ENCODE peak calls at places on chromosome 2, in nine cellular contexts. M is GM12878, P is stomach, Z is GM12891, H is tibial nerve, N is upper lobe of left lung, W is NB4, Q is Peyer's patch, L is lower leg skin. V is an unnamed sample.

GRCh38 chr2:232503792-232504323 is 16.2 kb upstream of the ECEL1 start:
- DNase-seq in M (no peak), P (no peak), Z (no peak), H (no peak), N (no peak), W (no peak), Q (no peak), L (no peak), V (no peak)

GRCh38 chr2:202035941-202036372 is 2.3 kb downstream of the FZD7 start:
- DNase-seq in M (no peak), P (no peak), Z (no peak), H (no peak), N (no peak), W (no peak), Q (no peak), L (no peak), V (no peak)

GRCh38 chr2:84338069-84338468 is 121.0 kb downstream of the SUCLG1 start:
- DNase-seq in M (no peak), P (no peak), Z (no peak), H (no peak), N (no peak), W (no peak), Q (no peak), L (no peak), V (no peak)

GRCh38 chr2:167127135-167127534 is 238.9 kb downstream of the XIRP2 start:
- DNase-seq in M (no peak), P (no peak), Z (no peak), H (peak), N (no peak), W (peak), Q (no peak), L (no peak), V (no peak)

GRCh38 chr2:202022755-202023154 is 10.9 kb upstream of the FZD7 start:
- DNase-seq in M (no peak), P (no peak), Z (no peak), H (no peak), N (no peak), W (no peak), Q (no peak), L (no peak), V (no peak)

GRCh38 chr2:200373973-200374416 is 67.5 kb downstream of the SPATS2L start:
- DNase-seq in M (peak), P (no peak), Z (no peak), H (no peak), N (peak), W (no peak), Q (no peak), L (no peak), V (no peak)

GRCh38 chr2:7031424-7032245 is 114.4 kb downstream of the RNF144A start:
- DNase-seq in M (no peak), P (peak), Z (no peak), H (no peak), N (peak), W (peak), Q (peak), L (peak), V (peak)

GRCh38 chr2:42761554-42761953 is 2.4 kb downstream of the OXER1 start:
- DNase-seq in M (no peak), P (no peak), Z (no peak), H (no peak), N (no peak), W (no peak), Q (no peak), L (no peak), V (no peak)

GRCh38 chr2:201261911-201262310 is 1.6 kb downstream of the CASP8 start:
- DNase-seq in M (no peak), P (no peak), Z (no peak), H (no peak), N (no peak), W (peak), Q (no peak), L (no peak), V (no peak)

GRCh38 chr2:17543131-17543660 is 2.7 kb downstream of the VSNL1 start:
- DNase-seq in M (no peak), P (no peak), Z (no peak), H (no peak), N (no peak), W (no peak), Q (no peak), L (no peak), V (no peak)

GRCh38 chr2:71478806-71479205 is 25.4 kb downstream of the DYSF start:
- DNase-seq in M (no peak), P (no peak), Z (no peak), H (no peak), N (no peak), W (no peak), Q (no peak), L (no peak), V (no peak)

GRCh38 chr2:240593026-240593702 is 6.6 kb downstream of the CAPN10 start:
- DNase-seq in M (no peak), P (no peak), Z (no peak), H (no peak), N (no peak), W (no peak), Q (no peak), L (no peak), V (no peak)

GRCh38 chr2:1448009-1448408 is 34.7 kb downstream of the TPO start:
- DNase-seq in M (no peak), P (no peak), Z (no peak), H (no peak), N (no peak), W (no peak), Q (no peak), L (no peak), V (no peak)

GRCh38 chr2:126482582-126483464 is 173.1 kb upstream of the GYPC start:
- DNase-seq in M (no peak), P (no peak), Z (no peak), H (no peak), N (no peak), W (peak), Q (no peak), L (no peak), V (no peak)

GRCh38 chr2:128799736-128800135 is 481.1 kb upstream of the HS6ST1 start:
- DNase-seq in M (no peak), P (no peak), Z (no peak), H (no peak), N (peak), W (no peak), Q (no peak), L (no peak), V (no peak)

GRCh38 chr2:69683170-69683971 is 39.8 kb upstream of the AAK1 start:
- DNase-seq in M (no peak), P (no peak), Z (no peak), H (no peak), N (peak), W (peak), Q (no peak), L (no peak), V (no peak)

DNA sequence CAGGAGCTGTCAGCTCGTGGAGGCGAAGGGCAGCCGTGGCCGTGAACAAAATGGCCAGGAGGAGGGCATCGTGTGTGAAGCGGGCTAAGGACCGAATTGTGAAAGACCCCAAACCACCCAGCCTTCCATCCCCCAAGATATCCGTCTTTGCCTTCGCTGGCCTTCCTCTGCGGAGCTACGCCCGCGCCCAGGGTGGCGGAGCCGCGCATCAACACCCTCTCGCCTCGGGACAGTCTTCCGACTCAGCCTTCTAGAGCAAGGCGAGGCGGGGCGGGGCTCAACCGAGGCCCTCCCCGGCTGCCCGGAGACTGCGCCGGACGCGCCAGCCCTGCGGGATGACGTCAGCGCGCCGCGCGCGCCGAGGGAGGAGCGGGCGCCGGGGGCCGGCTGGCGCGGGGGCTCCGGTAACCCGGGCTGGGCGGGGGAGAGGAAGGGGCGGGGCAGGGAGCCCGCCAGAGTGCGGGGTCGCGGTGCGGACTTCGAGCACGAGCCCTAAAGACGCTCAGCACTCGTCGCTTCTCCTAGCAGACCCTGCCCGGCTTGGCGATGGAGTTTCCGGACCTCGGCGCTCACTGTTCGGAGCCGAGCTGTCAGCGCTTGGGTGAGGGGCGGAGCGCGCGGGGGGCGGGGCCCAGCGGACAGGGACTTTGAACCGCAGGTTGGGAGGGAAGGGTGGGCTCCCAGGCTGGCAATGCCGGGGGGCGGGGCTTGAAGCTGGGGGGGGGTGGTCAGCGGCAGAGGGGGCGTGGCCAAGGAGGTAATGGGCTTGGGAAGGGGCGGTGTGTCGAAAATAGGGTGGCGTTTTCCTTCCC is at the start of gene ZFAND2B:
- DNase-seq in M (peak), P (peak), Z (peak), H (peak), N (peak), W (peak), Q (peak), L (peak), V (peak)
- TF ChIP-seq POLR2A in M (peak), P (no peak), Z (peak), H (peak), N (peak), W (peak), Q (peak), L (no peak), V (peak)

GRCh38 chr2:237858294-237859081 is 935 bp upstream of the RAMP1 start:
- DNase-seq in M (peak), P (peak), Z (no peak), H (peak), N (peak), W (peak), Q (peak), L (peak), V (no peak)
- TF ChIP-seq POLR2A in M (no peak), P (no peak), Z (no peak), H (no peak), N (no peak), W (no peak), Q (no peak), L (no peak), V (no peak)

GRCh38 chr2:8679567-8679826 is 2.4 kb upstream of the ID2 start:
- DNase-seq in M (no peak), P (no peak), Z (no peak), H (no peak), N (no peak), W (no peak), Q (no peak), L (no peak), V (no peak)

GRCh38 chr2:8680931-8681760 is 710 bp upstream of the ID2 start:
- DNase-seq in M (peak), P (peak), Z (no peak), H (peak), N (peak), W (peak), Q (peak), L (peak), V (peak)

GRCh38 chr2:8678731-8679566 is 2.9 kb upstream of the ID2 start:
- DNase-seq in M (no peak), P (peak), Z (peak), H (peak), N (peak), W (peak), Q (peak), L (peak), V (peak)

GRCh38 chr2:8681786-8682692 is at the start of gene ID2:
- DNase-seq in M (peak), P (peak), Z (peak), H (peak), N (peak), W (peak), Q (peak), L (peak), V (peak)

DNA sequence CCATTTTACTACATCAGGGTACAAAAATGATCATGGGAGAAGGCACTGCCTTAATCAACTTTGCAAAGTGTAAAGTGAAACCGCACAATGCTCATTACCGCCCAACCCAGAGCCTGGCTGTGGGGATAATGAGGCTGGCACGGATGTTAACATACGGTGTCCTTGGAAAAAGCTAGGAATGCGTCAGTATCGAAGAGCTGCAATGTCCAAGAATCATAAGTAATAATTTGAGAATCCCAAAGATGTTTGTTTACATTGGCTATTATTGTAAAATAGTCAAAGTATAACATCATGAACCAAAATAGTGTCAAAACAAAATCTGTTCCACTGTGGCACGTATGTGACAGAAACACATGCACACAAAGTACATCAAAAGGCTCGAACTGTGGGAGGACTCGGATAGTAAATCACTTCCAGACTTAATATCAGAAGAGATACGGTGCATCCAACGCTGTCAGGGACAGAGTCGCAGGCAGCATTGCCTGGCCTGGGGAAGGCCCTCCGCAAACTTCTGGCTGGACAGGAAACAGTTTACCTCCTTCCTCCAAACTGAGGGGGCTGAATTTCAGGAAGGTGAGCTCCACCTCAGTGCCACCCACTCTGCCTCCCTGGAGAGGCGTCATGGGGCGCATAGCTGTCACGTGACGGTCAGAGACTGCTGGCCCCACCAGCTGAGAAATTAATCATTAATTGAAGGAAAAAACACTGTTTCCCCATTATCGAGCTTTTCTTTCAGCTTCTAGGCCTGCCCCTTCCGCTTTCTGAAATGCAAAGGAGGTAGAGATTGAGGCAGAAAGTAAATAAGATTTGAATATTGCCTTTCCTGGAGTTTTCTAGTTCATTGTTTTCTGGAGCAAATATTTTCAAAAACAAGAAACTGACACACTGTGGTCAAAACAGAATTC is 1.8 kb upstream of the ID2 start:
- DNase-seq in M (no peak), P (peak), Z (no peak), H (peak), N (peak), W (no peak), Q (peak), L (peak), V (peak)
- TF ChIP-seq POLR2A in M (no peak), P (no peak), Z (no peak), H (no peak), N (peak), W (no peak), Q (peak), L (no peak), V (no peak)

GRCh38 chr2:9694661-9695060 is 63.9 kb upstream of the YWHAQ start:
- DNase-seq in M (no peak), P (no peak), Z (no peak), H (no peak), N (no peak), W (no peak), Q (no peak), L (no peak), V (no peak)
- TF ChIP-seq POLR2A in M (no peak), P (no peak), Z (no peak), H (no peak), N (no peak), W (no peak), Q (no peak), L (no peak), V (no peak)

GRCh38 chr2:238327751-238328150 is 7.4 kb downstream of the TRAF3IP1 start:
- DNase-seq in M (no peak), P (no peak), Z (no peak), H (no peak), N (no peak), W (no peak), Q (no peak), L (no peak), V (no peak)

GRCh38 chr2:238322001-238322411 is 1.7 kb downstream of the TRAF3IP1 start:
- DNase-seq in M (no peak), P (peak), Z (no peak), H (no peak), N (no peak), W (no peak), Q (peak), L (no peak), V (no peak)

GRCh38 chr2:238321467-238321866 is 1.1 kb downstream of the TRAF3IP1 start:
- DNase-seq in M (no peak), P (no peak), Z (no peak), H (no peak), N (no peak), W (no peak), Q (peak), L (no peak), V (no peak)

GRCh38 chr2:238326801-238327365 is 6.6 kb downstream of the TRAF3IP1 start:
- DNase-seq in M (no peak), P (no peak), Z (no peak), H (no peak), N (no peak), W (no peak), Q (peak), L (no peak), V (no peak)

GRCh38 chr2:238325694-238326093 is 5.4 kb downstream of the TRAF3IP1 start:
- DNase-seq in M (no peak), P (no peak), Z (no peak), H (no peak), N (no peak), W (no peak), Q (peak), L (no peak), V (no peak)
- TF ChIP-seq POLR2A in M (no peak), P (no peak), Z (no peak), H (no peak), N (no peak), W (no peak), Q (no peak), L (no peak), V (no peak)